ENCODE peak calls at places on chromosomes 13 and 19, in four cellular contexts. One of them, this sample, is unnamed.

GRCh38 chr19:28519950-28520861 is 692.7 kb downstream of the UQCRFS1 start:
- DNase-seq in AG09319: no peak
- DNase-seq in brain microvascular endothelial cell: no peak
- DNase-seq in OCI-LY7: no peak
- DNase-seq in this sample: no peak

GRCh38 chr19:45499196-45500180 is 1.2 kb downstream of the PPM1N start:
- DNase-seq in AG09319: no peak
- DNase-seq in OCI-LY7: peak
- DNase-seq in brain microvascular endothelial cell: no peak
- DNase-seq in this sample: peak

GRCh38 chr19:45766293-45766918 is 2.6 kb downstream of the SIX5 start:
- DNase-seq in brain microvascular endothelial cell: no peak
- DNase-seq in OCI-LY7: no peak
- DNase-seq in AG09319: no peak
- DNase-seq in this sample: no peak

GRCh38 chr19:31132753-31133110 is 216.5 kb downstream of the TSHZ3 start:
- DNase-seq in AG09319: no peak
- DNase-seq in OCI-LY7: no peak
- DNase-seq in brain microvascular endothelial cell: no peak
- DNase-seq in this sample: no peak

GRCh38 chr19:46133101-46133627 is 8.7 kb upstream of the IGFL3 start:
- DNase-seq in brain microvascular endothelial cell: peak
- DNase-seq in OCI-LY7: no peak
- DNase-seq in AG09319: peak
- DNase-seq in this sample: no peak

GRCh38 chr19:32324631-32325215 is 20.7 kb upstream of the ZNF507 start:
- DNase-seq in AG09319: no peak
- DNase-seq in brain microvascular endothelial cell: no peak
- DNase-seq in OCI-LY7: no peak
- DNase-seq in this sample: no peak

GRCh38 chr19:10113592-10113963 is 2.1 kb downstream of the P2RY11 start:
- DNase-seq in AG09319: no peak
- DNase-seq in brain microvascular endothelial cell: no peak
- DNase-seq in OCI-LY7: no peak
- DNase-seq in this sample: no peak

GRCh38 chr13:36297600-36298338 is at the start of gene CCDC169:
- DNase-seq in OCI-LY7: no peak
- DNase-seq in brain microvascular endothelial cell: peak
- DNase-seq in AG09319: no peak
- DNase-seq in this sample: peak

GRCh38 chr13:94093652-94094310 is 385.7 kb downstream of the DCT start:
- DNase-seq in OCI-LY7: no peak
- DNase-seq in brain microvascular endothelial cell: no peak
- DNase-seq in AG09319: no peak
- DNase-seq in this sample: no peak

GRCh38 chr19:1223018-1223855 is 14.6 kb downstream of the CBARP start:
- DNase-seq in OCI-LY7: peak
- DNase-seq in brain microvascular endothelial cell: no peak
- DNase-seq in AG09319: no peak
- DNase-seq in this sample: peak

GRCh38 chr19:7982651-7983099 is 22.8 kb downstream of the ELAVL1 start:
- DNase-seq in OCI-LY7: no peak
- DNase-seq in AG09319: no peak
- DNase-seq in brain microvascular endothelial cell: no peak
- DNase-seq in this sample: no peak

GRCh38 chr19:4730740-4731171 is 7.1 kb upstream of the DPP9 start:
- DNase-seq in OCI-LY7: peak
- DNase-seq in AG09319: no peak
- DNase-seq in brain microvascular endothelial cell: no peak
- DNase-seq in this sample: peak

GRCh38 chr13:110361365-110361911 is 54.4 kb downstream of the COL4A2 start:
- DNase-seq in OCI-LY7: no peak
- DNase-seq in AG09319: peak
- DNase-seq in brain microvascular endothelial cell: peak
- DNase-seq in this sample: no peak

GRCh38 chr19:33242911-33243310 is 17.3 kb upstream of the SLC7A10 start:
- DNase-seq in AG09319: no peak
- DNase-seq in OCI-LY7: no peak
- DNase-seq in brain microvascular endothelial cell: no peak
- DNase-seq in this sample: no peak

GRCh38 chr13:102812616-102813287 is 13.8 kb downstream of the BIVM start:
- DNase-seq in brain microvascular endothelial cell: peak
- DNase-seq in OCI-LY7: no peak
- DNase-seq in AG09319: no peak
- DNase-seq in this sample: peak

GRCh38 chr13:110116072-110116487 is 190.9 kb downstream of the COL4A1 start:
- DNase-seq in AG09319: no peak
- DNase-seq in brain microvascular endothelial cell: no peak
- DNase-seq in OCI-LY7: peak
- DNase-seq in this sample: peak

GRCh38 chr13:93496985-93497673 is 270.5 kb downstream of the GPC6 start:
- DNase-seq in OCI-LY7: no peak
- DNase-seq in brain microvascular endothelial cell: no peak
- DNase-seq in AG09319: no peak
- DNase-seq in this sample: no peak

GRCh38 chr19:4896372-4896771 is 6.3 kb downstream of the ARRDC5 start:
- DNase-seq in brain microvascular endothelial cell: peak
- DNase-seq in OCI-LY7: no peak
- DNase-seq in AG09319: no peak
- DNase-seq in this sample: no peak

GRCh38 chr13:97367016-97367415 is 67.0 kb upstream of the RAP2A start:
- DNase-seq in AG09319: peak
- DNase-seq in brain microvascular endothelial cell: peak
- DNase-seq in OCI-LY7: no peak
- DNase-seq in this sample: no peak

GRCh38 chr13:97364827-97365226 is 69.1 kb upstream of the RAP2A start:
- DNase-seq in brain microvascular endothelial cell: no peak
- DNase-seq in OCI-LY7: no peak
- DNase-seq in AG09319: no peak
- DNase-seq in this sample: no peak

GRCh38 chr13:97367427-97367826 is 66.5 kb upstream of the RAP2A start:
- DNase-seq in brain microvascular endothelial cell: peak
- DNase-seq in AG09319: peak
- DNase-seq in OCI-LY7: no peak
- DNase-seq in this sample: no peak

GRCh38 chr13:97364031-97364430 is 69.9 kb upstream of the RAP2A start:
- DNase-seq in AG09319: no peak
- DNase-seq in OCI-LY7: no peak
- DNase-seq in brain microvascular endothelial cell: no peak
- DNase-seq in this sample: no peak

GRCh38 chr13:97366172-97366688 is 67.7 kb upstream of the RAP2A start:
- DNase-seq in OCI-LY7: no peak
- DNase-seq in AG09319: no peak
- DNase-seq in brain microvascular endothelial cell: no peak
- DNase-seq in this sample: no peak
- TF ChIP-seq CTCF in OCI-LY7: no peak
- TF ChIP-seq CTCF in AG09319: no peak
- TF ChIP-seq CTCF in brain microvascular endothelial cell: peak
- TF ChIP-seq CTCF in this sample: no peak

DNA sequence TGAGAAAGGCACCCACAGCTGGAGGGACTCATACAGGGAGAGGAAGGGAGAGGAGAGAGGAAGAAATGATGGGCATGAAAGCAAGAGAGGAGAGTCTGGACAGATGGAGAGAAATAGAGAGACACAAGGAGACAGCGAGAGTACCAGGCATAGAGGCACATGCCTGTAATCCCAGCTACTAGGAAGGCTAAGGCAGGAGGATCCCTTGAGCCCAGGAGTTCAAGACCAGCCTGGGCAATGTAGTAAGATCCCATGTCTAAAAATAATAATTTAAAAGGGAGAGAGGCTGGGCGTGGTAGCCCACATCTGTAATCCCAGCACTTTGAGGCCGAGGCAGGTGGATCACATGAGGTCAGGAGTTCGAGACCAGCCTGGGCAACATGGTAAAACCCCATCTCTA is 9.3 kb downstream of the UNC13A start:
- DNase-seq in OCI-LY7: no peak
- DNase-seq in brain microvascular endothelial cell: no peak
- DNase-seq in AG09319: no peak
- DNase-seq in this sample: no peak
- TF ChIP-seq CTCF in OCI-LY7: no peak
- TF ChIP-seq CTCF in brain microvascular endothelial cell: no peak
- TF ChIP-seq CTCF in AG09319: no peak
- TF ChIP-seq CTCF in this sample: no peak

GRCh38 chr13:49234741-49235140 is 13.0 kb upstream of the CDADC1 start:
- DNase-seq in AG09319: no peak
- DNase-seq in OCI-LY7: no peak
- DNase-seq in brain microvascular endothelial cell: no peak
- DNase-seq in this sample: no peak

GRCh38 chr13:49238621-49239020 is 9.1 kb upstream of the CDADC1 start:
- DNase-seq in OCI-LY7: no peak
- DNase-seq in brain microvascular endothelial cell: no peak
- DNase-seq in AG09319: no peak
- DNase-seq in this sample: no peak

GRCh38 chr13:49241296-49241695 is 6.4 kb upstream of the CDADC1 start:
- DNase-seq in brain microvascular endothelial cell: no peak
- DNase-seq in OCI-LY7: no peak
- DNase-seq in AG09319: no peak
- DNase-seq in this sample: no peak

GRCh38 chr13:49235856-49236431 is 11.8 kb upstream of the CDADC1 start:
- DNase-seq in AG09319: no peak
- DNase-seq in OCI-LY7: no peak
- DNase-seq in brain microvascular endothelial cell: no peak
- DNase-seq in this sample: no peak

DNA sequence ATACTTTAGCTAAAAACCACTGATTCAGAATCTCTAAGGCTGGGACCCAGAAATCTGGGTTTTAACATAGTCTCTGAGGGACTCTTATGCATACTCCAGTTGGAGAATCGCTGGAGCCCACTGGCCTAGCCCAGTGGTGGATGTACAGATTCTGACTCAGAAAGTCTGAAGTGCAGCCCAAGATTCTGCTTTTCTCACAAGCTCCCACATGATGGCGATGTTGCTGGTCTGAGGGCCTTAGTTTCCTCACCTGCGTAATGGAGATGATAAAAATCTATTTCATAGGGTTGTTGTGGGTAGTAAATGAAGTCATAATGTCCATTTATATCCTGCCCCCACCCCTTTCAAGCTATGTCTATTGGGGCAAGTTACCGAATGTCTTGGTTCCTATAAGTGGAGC is 7.7 kb upstream of the CDADC1 start:
- DNase-seq in OCI-LY7: peak
- DNase-seq in brain microvascular endothelial cell: peak
- DNase-seq in AG09319: no peak
- DNase-seq in this sample: peak
- TF ChIP-seq CTCF in OCI-LY7: peak
- TF ChIP-seq CTCF in brain microvascular endothelial cell: peak
- TF ChIP-seq CTCF in AG09319: peak
- TF ChIP-seq CTCF in this sample: peak

GRCh38 chr13:46801831-46802230 is 4.9 kb upstream of the ESD start:
- DNase-seq in OCI-LY7: no peak
- DNase-seq in AG09319: no peak
- DNase-seq in brain microvascular endothelial cell: no peak
- DNase-seq in this sample: no peak

GRCh38 chr13:46799139-46799538 is 2.2 kb upstream of the ESD start:
- DNase-seq in AG09319: no peak
- DNase-seq in OCI-LY7: no peak
- DNase-seq in brain microvascular endothelial cell: no peak
- DNase-seq in this sample: no peak

GRCh38 chr13:46803586-46803985 is 6.6 kb upstream of the ESD start:
- DNase-seq in brain microvascular endothelial cell: peak
- DNase-seq in AG09319: no peak
- DNase-seq in OCI-LY7: no peak
- DNase-seq in this sample: no peak

GRCh38 chr13:46804391-46804815 is 7.4 kb upstream of the ESD start:
- DNase-seq in AG09319: no peak
- DNase-seq in OCI-LY7: no peak
- DNase-seq in brain microvascular endothelial cell: peak
- DNase-seq in this sample: no peak
- TF ChIP-seq CTCF in AG09319: no peak
- TF ChIP-seq CTCF in OCI-LY7: no peak
- TF ChIP-seq CTCF in brain microvascular endothelial cell: peak
- TF ChIP-seq CTCF in this sample: no peak

DNA sequence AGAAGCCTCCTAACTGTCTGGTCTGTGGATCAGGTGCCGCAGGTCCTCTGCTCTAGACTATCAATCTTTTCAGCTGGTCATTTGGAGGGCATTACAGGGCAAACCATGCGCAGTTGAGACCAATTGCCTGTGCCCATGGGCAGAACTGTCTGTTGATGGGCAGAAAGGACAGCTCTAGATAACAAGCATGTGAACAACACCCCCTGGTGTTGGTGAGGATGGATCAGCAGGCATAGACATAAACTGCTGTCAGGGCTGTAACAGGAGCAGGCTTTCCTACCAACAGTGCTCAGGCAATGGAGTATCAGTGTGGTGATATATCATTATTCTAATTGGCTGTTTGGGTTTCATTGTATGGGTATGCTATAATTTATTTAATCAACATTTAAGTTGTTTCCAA is 104.7 kb upstream of the KL start:
- DNase-seq in AG09319: no peak
- DNase-seq in brain microvascular endothelial cell: peak
- DNase-seq in OCI-LY7: peak
- DNase-seq in this sample: peak
- TF ChIP-seq CTCF in AG09319: peak
- TF ChIP-seq CTCF in brain microvascular endothelial cell: peak
- TF ChIP-seq CTCF in OCI-LY7: peak
- TF ChIP-seq CTCF in this sample: peak

DNA sequence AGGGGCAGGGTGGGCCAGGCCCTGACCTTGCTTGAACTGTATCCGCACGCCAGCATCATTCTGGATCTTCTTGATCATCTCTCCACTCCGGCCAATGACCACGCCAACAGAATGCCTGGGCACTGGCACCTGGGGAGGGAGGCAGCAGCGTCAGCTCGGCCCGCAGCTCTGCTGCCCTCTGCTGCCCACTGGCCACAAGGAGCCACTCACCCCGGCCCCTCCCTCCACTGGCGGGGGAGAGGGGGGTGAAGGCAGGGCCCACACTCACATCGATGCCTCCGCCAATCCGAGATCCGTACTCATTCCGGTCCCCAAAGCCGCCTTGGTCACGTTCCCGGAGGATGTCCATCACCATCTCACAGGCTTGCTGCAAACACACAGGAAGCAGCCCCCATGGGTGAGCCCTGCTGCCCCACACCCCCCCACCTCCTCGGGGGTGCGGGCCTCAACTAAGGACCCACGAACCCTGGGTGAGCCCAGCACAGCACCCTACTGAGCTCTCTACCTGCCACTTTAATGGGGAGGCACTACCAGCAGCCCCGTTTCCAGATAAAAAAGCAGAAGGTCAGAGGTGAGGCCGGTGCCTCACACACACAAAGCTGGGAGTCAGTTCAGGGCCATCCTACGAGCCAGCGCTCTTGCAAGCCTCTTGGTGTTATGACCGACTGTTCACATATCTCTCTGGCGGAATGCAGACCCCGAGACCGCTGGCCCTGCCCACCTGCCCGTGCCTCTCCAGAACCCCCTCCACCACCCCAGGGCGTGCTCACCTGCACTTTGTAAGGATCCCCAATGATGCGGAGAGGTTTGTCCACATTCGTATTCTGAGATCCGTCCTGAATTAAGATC is 6.7 kb downstream of the KHSRP start:
- DNase-seq in brain microvascular endothelial cell: no peak
- DNase-seq in AG09319: no peak
- DNase-seq in OCI-LY7: no peak
- DNase-seq in this sample: peak
- TF ChIP-seq CTCF in brain microvascular endothelial cell: peak
- TF ChIP-seq CTCF in AG09319: peak
- TF ChIP-seq CTCF in OCI-LY7: peak
- TF ChIP-seq CTCF in this sample: no peak

This sample was measured in GM20000.